ENCODE peak calls at places on chromosomes 16 and 17, in four cellular contexts. A, S, E and I are unnamed samples.

GRCh38 chr16:69563605-69564580 is 1.9 kb upstream of the NFAT5 start:
- DNase-seq in A (peak; percentile 69), S (peak; percentile 81), E (peak; percentile 89), I (no peak)

GRCh38 chr17:21105081-21105480 is 21.7 kb upstream of the DHRS7B start:
- DNase-seq in A (no peak), S (no peak), E (no peak), I (no peak)

GRCh38 chr17:17819561-17819995 is 17.2 kb downstream of the SREBF1 start:
- DNase-seq in A (peak; percentile 87), S (peak; percentile 94), E (no peak), I (no peak)

GRCh38 chr17:78252111-78252634 is 20.7 kb downstream of the TMEM235 start:
- DNase-seq in A (no peak), S (no peak), E (no peak), I (no peak)

GRCh38 chr16:80604600-80605355 is 64.0 kb downstream of the DYNLRB2 start:
- DNase-seq in A (no peak), S (no peak), E (no peak), I (no peak)

GRCh38 chr17:59406278-59406677 is 74.8 kb downstream of the YPEL2 start:
- DNase-seq in A (no peak), S (no peak), E (no peak), I (no peak)

GRCh38 chr17:58532555-58532951 is 18.1 kb upstream of the MTMR4 start:
- DNase-seq in A (no peak), S (no peak), E (no peak), I (no peak)

GRCh38 chr16:67013823-67014640 is 14.9 kb upstream of the CBFB start:
- DNase-seq in A (peak; percentile 56), S (peak; percentile 77), E (peak; percentile 44), I (peak; percentile 94)

GRCh38 chr17:78785011-78785662 is 3.1 kb upstream of the CYTH1 start:
- DNase-seq in A (no peak), S (no peak), E (no peak), I (peak; percentile 26)

GRCh38 chr16:2527071-2527783 is 4.0 kb downstream of the CEMP1 start:
- DNase-seq in A (no peak), S (no peak), E (no peak), I (peak; percentile 53)

GRCh38 chr17:82092995-82093751 is 4.9 kb downstream of the FASN start:
- DNase-seq in A (no peak), S (no peak), E (no peak), I (peak; percentile 71)

GRCh38 chr17:4204676-4205075 is 59.1 kb downstream of the ANKFY1 start:
- DNase-seq in A (peak; percentile 85), S (peak; percentile 52), E (no peak), I (no peak)

GRCh38 chr17:10089221-10089799 is 109.1 kb downstream of the GAS7 start:
- DNase-seq in A (no peak), S (peak; percentile 46), E (no peak), I (no peak)

GRCh38 chr17:80763293-80763867 is 218.7 kb downstream of the RPTOR start:
- DNase-seq in A (no peak), S (no peak), E (no peak), I (no peak)

GRCh38 chr17:55487727-55488436 is 23.4 kb downstream of the SMIM36 start:
- DNase-seq in A (no peak), S (peak; percentile 53), E (no peak), I (no peak)

GRCh38 chr17:50675627-50676026 is 32.1 kb downstream of the ANKRD40 start:
- DNase-seq in A (no peak), S (no peak), E (no peak), I (peak; percentile 60)

GRCh38 chr17:7959503-7960253 is 27.7 kb downstream of the CNTROB start:
- DNase-seq in A (no peak), S (peak; percentile 32), E (no peak), I (no peak)

GRCh38 chr17:74433421-74434121 is 1.7 kb downstream of the GPRC5C start:
- DNase-seq in A (no peak), S (no peak), E (no peak), I (peak; percentile 83)

GRCh38 chr17:79830303-79830702 is 8.9 kb downstream of the CBX4 start:
- DNase-seq in A (no peak), S (no peak), E (no peak), I (no peak)

GRCh38 chr16:3474136-3474779 is 21.0 kb downstream of the C16orf90 start:
- DNase-seq in A (no peak), S (no peak), E (no peak), I (no peak)

GRCh38 chr17:57609878-57610270 is 135.2 kb downstream of the CCDC182 start:
- DNase-seq in A (no peak), S (no peak), E (no peak), I (no peak)

GRCh38 chr17:5485270-5486205 is at the start of gene DERL2:
- DNase-seq in A (no peak), S (no peak), E (peak; percentile 52), I (no peak)

GRCh38 chr16:58507195-58507962 is 7.4 kb downstream of the NDRG4 start:
- DNase-seq in A (no peak), S (no peak), E (no peak), I (no peak)

GRCh38 chr16:28915181-28915580 is 9.9 kb downstream of the RABEP2 start:
- DNase-seq in A (peak; percentile 48), S (peak; percentile 37), E (no peak), I (no peak)

GRCh38 chr16:23595246-23595950 is 718 bp downstream of the NDUFAB1 start:
- DNase-seq in A (no peak), S (peak; percentile 29), E (no peak), I (no peak)

DNA sequence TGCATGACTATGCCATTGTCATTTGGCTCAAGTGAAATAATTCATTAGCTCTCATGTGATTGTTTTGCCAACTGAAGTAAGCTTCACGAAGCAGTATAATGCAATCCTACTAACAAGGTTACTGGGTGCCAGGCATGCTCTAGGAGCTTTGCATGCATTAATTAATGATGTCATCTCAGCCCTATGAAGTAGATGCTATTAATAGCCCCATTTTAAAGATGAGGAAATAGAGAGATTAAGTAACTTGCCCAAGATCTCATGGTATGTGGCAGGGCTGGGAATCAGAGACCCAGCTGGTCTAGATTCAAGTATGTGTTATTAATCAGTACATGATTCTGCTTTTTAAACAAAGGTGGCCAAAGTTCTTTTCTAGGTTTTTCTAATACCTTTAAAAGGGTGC is 14.1 kb downstream of the KRT39 start:
- DNase-seq in A (no peak), S (peak; percentile 78), E (no peak), I (no peak)
- H3K9ac ChIP-seq in A (no peak overlapping the region), S (peak overlapping the region; percentile 82), E (no peak overlapping the region), I (no peak overlapping the region)

GRCh38 chr17:28928061-28928460 is 23.3 kb downstream of the PHF12 start:
- DNase-seq in A (no peak), S (peak; percentile 52), E (no peak), I (no peak)
- H3K27ac ChIP-seq in A (no peak overlapping the region), S (no peak overlapping the region), E (no peak overlapping the region), I (no peak overlapping the region)

DNA sequence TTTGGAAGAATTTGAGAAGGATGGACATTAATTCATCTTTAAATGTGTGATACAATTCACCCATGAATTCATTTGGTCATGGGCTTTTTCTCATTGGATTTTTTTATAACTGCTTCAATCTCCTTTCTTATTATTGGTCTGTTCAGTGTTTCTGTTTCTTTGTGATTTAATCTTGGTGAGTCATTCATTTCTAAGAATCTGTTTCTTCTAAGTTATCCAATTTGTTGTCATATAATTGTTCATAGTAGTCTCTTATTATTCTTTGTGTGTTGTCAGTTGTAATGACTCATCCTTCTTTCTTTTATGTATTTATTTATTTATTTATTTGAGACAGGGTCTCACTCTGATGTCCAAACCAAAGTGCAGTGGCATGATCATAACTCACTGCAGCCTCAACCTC is 146.1 kb upstream of the ZNF267 start:
- DNase-seq in A (no peak), S (no peak), E (no peak), I (no peak)
- H3K9me3 ChIP-seq in A (no peaks in the 10 kb centered on the region), S (peaks cover 94% of the 10 kb centered on the region), E (no peaks in the 10 kb centered on the region), I (peaks cover 14% of the 10 kb centered on the region)

DNA sequence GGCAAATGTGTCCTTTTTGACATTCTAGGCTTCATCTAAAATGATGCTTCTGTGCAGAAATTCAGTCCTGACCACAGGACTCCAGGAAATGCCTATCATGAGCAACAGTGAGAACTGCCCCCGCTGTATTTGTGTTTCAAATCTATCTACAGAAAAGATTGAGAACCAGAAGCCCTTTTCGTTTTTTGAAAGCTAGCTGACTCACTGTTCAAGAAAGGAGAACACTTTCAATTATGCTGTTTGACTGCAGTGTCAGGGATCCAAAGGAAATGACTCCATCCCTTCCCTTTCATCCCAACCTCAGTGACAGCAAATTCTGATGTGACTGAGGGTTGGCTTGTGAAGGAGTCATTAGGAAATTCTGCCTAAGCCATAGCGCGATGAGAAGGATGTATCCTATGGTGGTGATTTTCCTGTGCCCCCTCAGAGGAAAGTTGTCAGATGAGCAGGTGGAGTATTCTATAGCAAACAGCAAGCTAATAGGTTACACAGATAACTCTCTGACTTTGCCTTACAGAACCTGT is 622.3 kb downstream of the TMEM114 start:
- DNase-seq in A (no peak), S (no peak), E (no peak), I (no peak)
- H3K9ac ChIP-seq in A (no peak overlapping the region), S (no peak overlapping the region), E (no peak overlapping the region), I (no peak overlapping the region)

GRCh38 chr17:38452719-38453118 is 24.5 kb downstream of the ARHGAP23 start:
- DNase-seq in A (peak; percentile 45), S (peak; percentile 51), E (no peak), I (no peak)

GRCh38 chr17:38451030-38451839 is 23.0 kb downstream of the ARHGAP23 start:
- DNase-seq in A (peak; percentile 81), S (no peak), E (no peak), I (peak; percentile 86)

GRCh38 chr17:38451840-38452529 is 23.7 kb downstream of the ARHGAP23 start:
- DNase-seq in A (peak; percentile 95), S (peak; percentile 94), E (no peak), I (peak; percentile 86)

GRCh38 chr17:38449364-38449763 is 21.1 kb downstream of the ARHGAP23 start:
- DNase-seq in A (peak; percentile 21), S (peak; percentile 49), E (no peak), I (no peak)

GRCh38 chr17:38450699-38451029 is 22.4 kb downstream of the ARHGAP23 start:
- DNase-seq in A (no peak), S (peak; percentile 72), E (no peak), I (no peak)
- H3K27ac ChIP-seq in A (peak overlapping the region; percentile 94), S (peak overlapping the region; percentile 94), E (peak overlapping the region; percentile 79), I (peak overlapping the region; percentile 88)

GRCh38 chr17:73205326-73205980 is 12.6 kb downstream of the COG1 start:
- DNase-seq in A (no peak), S (no peak), E (no peak), I (no peak)
- H3K9me3 ChIP-seq in A (no peaks in the 10 kb centered on the region), S (no peaks in the 10 kb centered on the region), E (no peaks in the 10 kb centered on the region), I (no peaks in the 10 kb centered on the region)

DNA sequence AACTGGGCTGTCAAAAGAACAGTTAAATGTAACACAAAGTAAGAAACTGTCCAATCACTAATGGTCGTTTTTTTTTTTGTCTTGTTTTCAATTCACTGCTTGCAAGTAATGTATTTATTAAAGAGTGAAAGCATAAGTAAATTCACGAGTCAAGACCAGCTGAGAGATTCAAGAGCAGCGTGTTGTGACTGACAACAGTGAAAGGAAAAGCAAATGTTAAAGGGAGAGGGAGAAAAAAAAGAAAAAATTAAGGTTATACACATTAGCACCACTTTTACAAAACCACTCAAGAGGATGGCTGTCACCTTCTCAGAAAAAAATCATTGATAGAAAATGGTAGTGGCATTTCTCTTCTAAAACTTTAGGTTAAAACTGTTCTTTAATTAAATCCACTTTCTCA is 36.1 kb downstream of the GPATCH8 start:
- DNase-seq in A (peak; percentile 10), S (no peak), E (no peak), I (no peak)
- H3K9ac ChIP-seq in A (no peak overlapping the region), S (peak overlapping the region; percentile 15), E (no peak overlapping the region), I (no peak overlapping the region)